ENCODE peak calls at places on chromosomes 12 and 14, in ten cellular contexts. Z is foreskin fibroblast; W is CD8-positive, alpha-beta T cell; X is mucosa of descending colon; Y is A549; U is neural crest cell; K is tibial artery; O is type B pancreatic cell; I is fibroblast of lung; N is dorsolateral prefrontal cortex. Q is an unnamed sample.

GRCh38 chr14:80055912-80056801 is 155.1 kb downstream of the DIO2 start:
- DNase-seq in Z (peak), W (no peak), X (no peak), Y (peak), U (peak), K (peak), O (no peak), I (peak), N (peak), Q (peak)

GRCh38 chr14:55707365-55707804 is 127.4 kb downstream of the KTN1 start:
- DNase-seq in Z (peak), W (no peak), X (no peak), Y (peak), U (no peak), K (no peak), O (no peak), I (peak), N (no peak), Q (no peak)

GRCh38 chr14:85471744-85472143 is 58.2 kb upstream of the FLRT2 start:
- DNase-seq in Z (peak), W (no peak), X (no peak), Y (peak), U (peak), K (no peak), O (no peak), I (peak), N (no peak), Q (peak)

GRCh38 chr14:106218189-106218588 is 691.8 kb downstream of the TMEM121 start:
- DNase-seq in Z (no peak), W (no peak), X (no peak), Y (no peak), U (no peak), K (no peak), O (no peak), I (no peak), N (no peak), Q (no peak)

GRCh38 chr14:84282618-84283017 is 1247.3 kb upstream of the FLRT2 start:
- DNase-seq in Z (no peak), W (no peak), X (no peak), Y (no peak), U (no peak), K (no peak), O (no peak), I (no peak), N (no peak), Q (no peak)

GRCh38 chr14:101078892-101079221 is 175.3 kb upstream of the RTL1 start:
- DNase-seq in Z (no peak), W (no peak), X (no peak), Y (no peak), U (no peak), K (no peak), O (peak), I (no peak), N (no peak), Q (no peak)

GRCh38 chr12:113837059-113837458 is 129.1 kb downstream of the RBM19 start:
- DNase-seq in Z (no peak), W (no peak), X (no peak), Y (no peak), U (no peak), K (no peak), O (no peak), I (no peak), N (no peak), Q (no peak)

GRCh38 chr14:26081043-26081442 is 516.8 kb downstream of the NOVA1 start:
- DNase-seq in Z (no peak), W (no peak), X (no peak), Y (no peak), U (no peak), K (no peak), O (no peak), I (no peak), N (no peak), Q (no peak)

GRCh38 chr12:108116254-108116653 is 12.8 kb upstream of the WSCD2 start:
- DNase-seq in Z (no peak), W (no peak), X (no peak), Y (no peak), U (no peak), K (no peak), O (no peak), I (no peak), N (no peak), Q (no peak)

GRCh38 chr14:72801841-72802587 is 91.9 kb downstream of the DPF3 start:
- DNase-seq in Z (no peak), W (no peak), X (no peak), Y (no peak), U (no peak), K (no peak), O (no peak), I (no peak), N (no peak), Q (no peak)

GRCh38 chr12:132685400-132685799 is 1.7 kb downstream of the POLE start:
- DNase-seq in Z (no peak), W (no peak), X (no peak), Y (no peak), U (no peak), K (no peak), O (no peak), I (no peak), N (no peak), Q (no peak)

GRCh38 chr14:25034803-25035681 is 14.9 kb downstream of the STXBP6 start:
- DNase-seq in Z (no peak), W (no peak), X (no peak), Y (no peak), U (no peak), K (no peak), O (no peak), I (no peak), N (no peak), Q (peak)

GRCh38 chr12:77847665-77848431 is 17.2 kb downstream of the NAV3 start:
- DNase-seq in Z (peak), W (no peak), X (no peak), Y (no peak), U (no peak), K (no peak), O (no peak), I (peak), N (no peak), Q (no peak)

GRCh38 chr14:104393199-104393897 is 186.2 kb upstream of the C14orf180 start:
- DNase-seq in Z (no peak), W (no peak), X (no peak), Y (no peak), U (no peak), K (peak), O (peak), I (no peak), N (no peak), Q (no peak)

GRCh38 chr12:24860546-24860945 is 88.4 kb downstream of the BCAT1 start:
- DNase-seq in Z (no peak), W (no peak), X (no peak), Y (no peak), U (no peak), K (no peak), O (no peak), I (no peak), N (no peak), Q (no peak)

GRCh38 chr14:68544150-68544892 is 248.5 kb downstream of the ZFP36L1 start:
- DNase-seq in Z (peak), W (no peak), X (no peak), Y (no peak), U (no peak), K (peak), O (no peak), I (peak), N (no peak), Q (no peak)

GRCh38 chr12:121391619-121392324 is 8.1 kb upstream of the RNF34 start:
- DNase-seq in Z (peak), W (no peak), X (no peak), Y (no peak), U (no peak), K (no peak), O (no peak), I (peak), N (no peak), Q (no peak)

GRCh38 chr12:89355243-89356068 is 3.2 kb upstream of the DUSP6 start:
- DNase-seq in Z (no peak), W (no peak), X (no peak), Y (peak), U (no peak), K (no peak), O (no peak), I (peak), N (no peak), Q (no peak)

GRCh38 chr14:58100735-58101368 is 51.2 kb downstream of the ARMH4 start:
- DNase-seq in Z (peak), W (no peak), X (no peak), Y (no peak), U (no peak), K (no peak), O (no peak), I (peak), N (no peak), Q (no peak)

GRCh38 chr12:56487448-56488040 is 417 bp downstream of the GLS2 start:
- DNase-seq in Z (no peak), W (no peak), X (peak), Y (no peak), U (peak), K (no peak), O (no peak), I (no peak), N (peak), Q (peak)

GRCh38 chr12:64990991-64991570 is 130.0 kb downstream of the WIF1 start:
- DNase-seq in Z (peak), W (no peak), X (no peak), Y (no peak), U (no peak), K (no peak), O (no peak), I (no peak), N (no peak), Q (no peak)

DNA sequence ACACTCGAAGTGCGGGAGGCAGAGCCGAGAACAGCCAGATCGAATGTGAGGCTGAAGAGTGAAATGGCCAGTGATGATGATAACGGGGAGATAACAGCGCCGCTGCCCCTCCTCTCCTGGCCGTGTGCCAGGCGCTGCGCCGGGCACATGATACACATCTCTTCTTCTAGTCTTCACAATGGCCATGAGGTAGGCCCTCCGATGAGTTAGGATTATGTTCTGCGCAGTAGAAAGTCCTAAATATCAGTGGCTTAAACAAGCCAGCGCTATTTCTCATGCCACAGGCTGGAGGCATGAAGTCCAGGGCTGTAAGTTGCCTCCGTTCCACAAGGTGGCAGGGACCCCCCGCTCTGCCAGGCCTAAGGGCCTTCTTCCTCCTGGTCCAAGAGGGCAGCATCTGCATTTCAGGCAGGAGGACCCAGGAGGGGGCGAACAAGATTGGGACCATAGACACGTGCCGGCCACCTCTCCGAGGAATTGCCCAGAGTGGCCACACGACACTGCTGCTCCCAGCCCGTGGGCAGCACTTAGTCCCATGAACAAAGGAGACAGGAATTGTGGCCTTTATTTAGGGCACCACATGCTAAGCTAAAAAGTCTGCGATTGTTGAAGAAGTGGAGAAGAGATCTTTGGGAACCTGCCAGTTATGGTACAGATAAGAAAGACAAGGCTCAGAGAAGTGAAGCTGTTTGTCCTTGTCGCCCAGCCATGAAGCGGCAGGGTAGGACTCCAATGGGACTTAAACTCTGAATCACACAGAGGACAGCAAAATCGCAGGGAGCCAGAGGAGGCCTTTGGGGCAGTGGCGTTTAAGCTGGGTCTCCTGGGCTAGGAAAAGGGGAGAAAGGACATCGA is 10.9 kb upstream of the HVCN1 start:
- DNase-seq in Z (no peak), W (no peak), X (no peak), Y (no peak), U (no peak), K (no peak), O (no peak), I (no peak), N (no peak), Q (no peak)
- TF ChIP-seq CTCF in Z (no peak), W (no peak), X (no peak), Y (no peak), U (no peak), K (no peak), O (no peak), I (no peak), N (no peak), Q (no peak)

DNA sequence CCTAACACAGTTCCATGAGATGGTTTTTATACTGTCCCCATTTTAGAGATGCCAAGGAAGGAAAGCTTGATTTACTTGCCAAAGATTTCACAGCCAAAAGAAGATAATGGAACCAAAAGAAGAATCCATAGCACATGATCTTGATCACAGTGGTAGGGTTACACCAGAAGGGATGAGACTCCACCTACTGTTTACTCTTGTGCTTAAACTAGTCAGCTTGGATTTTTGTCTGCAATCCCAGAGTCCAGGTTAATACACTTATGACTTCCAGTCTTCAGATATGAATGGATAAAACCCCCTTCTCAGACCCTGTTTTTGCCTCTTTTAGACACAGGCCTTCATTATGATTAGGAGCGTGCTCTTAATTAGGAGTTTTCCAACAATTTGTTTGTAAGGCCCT is 454.2 kb downstream of the AEBP2 start:
- DNase-seq in Z (no peak), W (no peak), X (no peak), Y (peak), U (no peak), K (no peak), O (no peak), I (peak), N (no peak), Q (no peak)
- TF ChIP-seq CTCF in Z (peak), W (no peak), X (no peak), Y (peak), U (no peak), K (no peak), O (no peak), I (peak), N (no peak), Q (no peak)

GRCh38 chr14:22391908-22392307 is 197.1 kb downstream of the DAD1 start:
- DNase-seq in Z (peak), W (no peak), X (no peak), Y (peak), U (peak), K (no peak), O (no peak), I (peak), N (peak), Q (peak)
- TF ChIP-seq CTCF in Z (peak), W (no peak), X (peak), Y (peak), U (peak), K (peak), O (peak), I (peak), N (peak), Q (peak)

GRCh38 chr12:53993397-53994267 is 6.3 kb upstream of the HOXC9 start:
- DNase-seq in Z (no peak), W (no peak), X (no peak), Y (no peak), U (no peak), K (no peak), O (no peak), I (no peak), N (no peak), Q (no peak)
- TF ChIP-seq CTCF in Z (no peak), W (no peak), X (no peak), Y (no peak), U (no peak), K (no peak), O (no peak), I (no peak), N (no peak), Q (no peak)

DNA sequence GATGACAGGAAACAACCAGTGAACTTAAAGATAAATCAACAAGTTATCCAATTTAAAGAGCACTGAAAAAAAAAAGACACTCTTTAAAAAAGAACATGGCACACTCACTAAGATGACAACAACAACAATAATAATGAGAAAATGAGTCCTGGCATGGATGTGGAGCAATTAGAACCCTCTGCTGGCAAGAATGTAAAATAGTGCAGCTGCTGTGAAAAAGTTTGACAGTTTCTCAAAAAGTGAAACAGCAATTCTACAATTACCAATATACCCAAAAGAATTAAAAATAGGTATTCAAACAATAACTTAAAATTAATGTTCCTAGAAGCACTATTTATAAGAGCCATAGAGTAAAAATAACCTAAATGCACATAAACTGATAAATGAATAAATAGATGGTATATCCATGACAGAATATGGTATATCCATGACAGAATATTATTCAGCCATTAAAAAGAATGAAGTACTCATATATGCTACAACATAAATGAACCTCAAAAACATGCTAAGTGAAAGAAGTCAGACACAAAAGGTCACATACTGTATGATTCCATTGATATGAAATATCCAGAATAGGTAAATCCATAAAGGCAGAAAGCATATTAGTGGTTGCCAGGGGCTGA is 49.1 kb upstream of the GPHB5 start:
- DNase-seq in Z (no peak), W (no peak), X (no peak), Y (no peak), U (no peak), K (no peak), O (no peak), I (no peak), N (no peak), Q (no peak)
- TF ChIP-seq CTCF in Z (peak), W (no peak), X (no peak), Y (no peak), U (no peak), K (no peak), O (peak), I (no peak), N (no peak), Q (no peak)

GRCh38 chr14:75141062-75141461 is 14.2 kb upstream of the NEK9 start:
- DNase-seq in Z (no peak), W (no peak), X (no peak), Y (no peak), U (no peak), K (no peak), O (no peak), I (no peak), N (no peak), Q (no peak)

GRCh38 chr14:75142494-75142893 is 15.6 kb upstream of the NEK9 start:
- DNase-seq in Z (no peak), W (no peak), X (no peak), Y (no peak), U (no peak), K (no peak), O (no peak), I (no peak), N (no peak), Q (no peak)

GRCh38 chr14:75143761-75144527 is 17.1 kb upstream of the NEK9 start:
- DNase-seq in Z (no peak), W (no peak), X (no peak), Y (no peak), U (no peak), K (no peak), O (no peak), I (no peak), N (no peak), Q (no peak)

GRCh38 chr14:75140620-75141019 is 13.8 kb upstream of the NEK9 start:
- DNase-seq in Z (no peak), W (no peak), X (no peak), Y (no peak), U (no peak), K (no peak), O (no peak), I (no peak), N (no peak), Q (no peak)

DNA sequence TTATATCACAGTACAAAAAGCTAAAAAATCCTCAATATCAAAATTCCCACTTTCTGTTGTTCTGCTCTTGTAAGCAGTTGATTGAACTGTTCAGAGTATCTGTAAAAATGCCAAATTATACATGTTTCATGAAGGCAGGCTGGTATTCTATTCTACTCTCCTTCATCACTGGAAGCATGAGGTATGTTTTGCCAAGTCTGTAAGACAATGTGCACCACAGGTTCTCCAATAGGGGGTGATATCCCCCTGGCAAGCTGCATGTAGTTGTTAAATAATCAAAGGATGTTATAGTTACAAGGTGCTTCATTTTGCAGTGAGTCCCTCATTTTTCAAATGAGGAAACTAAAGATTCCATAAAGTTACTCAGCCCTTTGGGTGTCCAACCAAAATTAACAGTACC is 15.1 kb upstream of the NEK9 start:
- DNase-seq in Z (no peak), W (peak), X (no peak), Y (no peak), U (no peak), K (no peak), O (no peak), I (peak), N (no peak), Q (peak)
- TF ChIP-seq CTCF in Z (peak), W (peak), X (peak), Y (peak), U (peak), K (peak), O (peak), I (peak), N (peak), Q (no peak)

GRCh38 chr12:103626498-103626897 is 39.4 kb downstream of the STAB2 start:
- DNase-seq in Z (peak), W (no peak), X (peak), Y (peak), U (no peak), K (peak), O (no peak), I (peak), N (peak), Q (peak)
- TF ChIP-seq CTCF in Z (no peak), W (no peak), X (peak), Y (peak), U (peak), K (peak), O (peak), I (no peak), N (peak), Q (no peak)

DNA sequence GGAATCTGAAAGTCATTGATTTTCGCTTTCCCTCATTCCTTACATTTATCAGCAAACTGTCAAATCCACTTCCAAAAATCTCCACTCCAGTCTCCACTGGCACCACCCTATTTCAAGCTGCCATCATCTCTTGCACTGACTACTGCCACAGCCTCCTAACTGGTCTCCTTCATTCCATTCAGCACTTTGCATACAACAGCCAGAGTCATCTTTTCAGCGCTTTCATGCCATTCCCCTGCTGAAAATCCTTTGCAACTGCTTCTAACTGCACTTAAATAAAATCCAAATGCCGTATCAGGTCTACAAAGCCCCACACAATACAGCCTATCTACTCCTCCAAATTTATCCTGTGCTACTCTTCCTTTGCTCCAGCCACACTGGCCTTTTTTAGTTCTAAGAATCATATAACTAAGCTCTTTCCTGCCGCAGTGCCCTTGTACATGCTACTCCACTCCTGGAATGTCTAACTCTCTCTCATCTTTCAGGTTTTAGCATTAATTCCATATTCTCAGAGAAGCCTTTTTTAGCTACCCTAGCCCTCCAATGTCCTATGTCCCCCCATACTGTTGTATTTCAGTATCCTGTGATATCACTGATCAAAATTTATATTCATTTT is 21.6 kb downstream of the FERMT2 start:
- DNase-seq in Z (no peak), W (no peak), X (no peak), Y (no peak), U (no peak), K (no peak), O (no peak), I (no peak), N (no peak), Q (no peak)
- TF ChIP-seq CTCF in Z (no peak), W (no peak), X (no peak), Y (no peak), U (no peak), K (no peak), O (no peak), I (no peak), N (no peak), Q (no peak)

Q was measured in Calu3.